ENCODE peak calls at places on chromosome 2, in ten cellular contexts. One of them, this sample, is unnamed.

GRCh38 chr2:173401716-173402326 is 47.1 kb downstream of the CDCA7 start:
- DNase-seq in HCT116: no peak
- DNase-seq in HFFc6: no peak
- DNase-seq in choroid plexus epithelial cell: peak; percentile 25
- DNase-seq in activated naive CD8-positive, alpha-beta T cell treated with anti-CD3 and anti-CD28 coated beads for 36 hours: no peak
- DNase-seq in NCI-H774: no peak
- DNase-seq in IMR-90: peak; percentile 8
- DNase-seq in fibroblast of lung: peak; percentile 19
- DNase-seq in activated T-cell treated with anti-CD3 and anti-CD28 coated beads for 24 hours: no peak
- DNase-seq in amygdala: no peak
- DNase-seq in this sample: no peak

GRCh38 chr2:144595686-144596073 is 75.8 kb upstream of the ZEB2 start:
- DNase-seq in HCT116: no peak
- DNase-seq in HFFc6: no peak
- DNase-seq in choroid plexus epithelial cell: no peak
- DNase-seq in activated naive CD8-positive, alpha-beta T cell treated with anti-CD3 and anti-CD28 coated beads for 36 hours: no peak
- DNase-seq in NCI-H774: no peak
- DNase-seq in IMR-90: no peak
- DNase-seq in fibroblast of lung: no peak
- DNase-seq in activated T-cell treated with anti-CD3 and anti-CD28 coated beads for 24 hours: no peak
- DNase-seq in amygdala: no peak
- DNase-seq in this sample: no peak

GRCh38 chr2:7286120-7286519 is 368.9 kb downstream of the RNF144A start:
- DNase-seq in HCT116: no peak
- DNase-seq in HFFc6: no peak
- DNase-seq in choroid plexus epithelial cell: no peak
- DNase-seq in activated naive CD8-positive, alpha-beta T cell treated with anti-CD3 and anti-CD28 coated beads for 36 hours: no peak
- DNase-seq in NCI-H774: no peak
- DNase-seq in IMR-90: no peak
- DNase-seq in fibroblast of lung: no peak
- DNase-seq in activated T-cell treated with anti-CD3 and anti-CD28 coated beads for 24 hours: no peak
- DNase-seq in amygdala: no peak
- DNase-seq in this sample: no peak

GRCh38 chr2:47946593-47946992 is 40.3 kb upstream of the FBXO11 start:
- DNase-seq in HCT116: no peak
- DNase-seq in HFFc6: no peak
- DNase-seq in choroid plexus epithelial cell: no peak
- DNase-seq in activated naive CD8-positive, alpha-beta T cell treated with anti-CD3 and anti-CD28 coated beads for 36 hours: no peak
- DNase-seq in NCI-H774: no peak
- DNase-seq in IMR-90: no peak
- DNase-seq in fibroblast of lung: no peak
- DNase-seq in activated T-cell treated with anti-CD3 and anti-CD28 coated beads for 24 hours: no peak
- DNase-seq in amygdala: no peak
- DNase-seq in this sample: no peak

GRCh38 chr2:131588152-131588873 is 60.6 kb downstream of the CCDC74A start:
- DNase-seq in HCT116: no peak
- DNase-seq in HFFc6: no peak
- DNase-seq in choroid plexus epithelial cell: no peak
- DNase-seq in activated naive CD8-positive, alpha-beta T cell treated with anti-CD3 and anti-CD28 coated beads for 36 hours: no peak
- DNase-seq in NCI-H774: no peak
- DNase-seq in IMR-90: no peak
- DNase-seq in fibroblast of lung: no peak
- DNase-seq in activated T-cell treated with anti-CD3 and anti-CD28 coated beads for 24 hours: no peak
- DNase-seq in amygdala: no peak
- DNase-seq in this sample: no peak

GRCh38 chr2:196967775-196968174 is 41.3 kb upstream of the PGAP1 start:
- DNase-seq in HCT116: no peak
- DNase-seq in HFFc6: no peak
- DNase-seq in choroid plexus epithelial cell: no peak
- DNase-seq in activated naive CD8-positive, alpha-beta T cell treated with anti-CD3 and anti-CD28 coated beads for 36 hours: no peak
- DNase-seq in NCI-H774: no peak
- DNase-seq in IMR-90: no peak
- DNase-seq in fibroblast of lung: no peak
- DNase-seq in activated T-cell treated with anti-CD3 and anti-CD28 coated beads for 24 hours: no peak
- DNase-seq in amygdala: no peak
- DNase-seq in this sample: no peak

GRCh38 chr2:8229546-8229986 is 452.3 kb upstream of the ID2 start:
- DNase-seq in HCT116: peak; percentile 15
- DNase-seq in HFFc6: peak; percentile 10
- DNase-seq in choroid plexus epithelial cell: peak; percentile 68
- DNase-seq in activated naive CD8-positive, alpha-beta T cell treated with anti-CD3 and anti-CD28 coated beads for 36 hours: peak; percentile 45
- DNase-seq in NCI-H774: no peak
- DNase-seq in IMR-90: peak; percentile 84
- DNase-seq in fibroblast of lung: peak; percentile 85
- DNase-seq in activated T-cell treated with anti-CD3 and anti-CD28 coated beads for 24 hours: peak; percentile 37
- DNase-seq in amygdala: no peak
- DNase-seq in this sample: peak; percentile 24

GRCh38 chr2:163469561-163469962 is 266.2 kb downstream of the FIGN start:
- DNase-seq in HCT116: no peak
- DNase-seq in HFFc6: no peak
- DNase-seq in choroid plexus epithelial cell: peak; percentile 55
- DNase-seq in activated naive CD8-positive, alpha-beta T cell treated with anti-CD3 and anti-CD28 coated beads for 36 hours: no peak
- DNase-seq in NCI-H774: no peak
- DNase-seq in IMR-90: no peak
- DNase-seq in fibroblast of lung: peak; percentile 66
- DNase-seq in activated T-cell treated with anti-CD3 and anti-CD28 coated beads for 24 hours: no peak
- DNase-seq in amygdala: no peak
- DNase-seq in this sample: no peak

GRCh38 chr2:227597993-227598392 is 700 bp upstream of the SCYGR2 start:
- DNase-seq in HCT116: peak; percentile 12
- DNase-seq in HFFc6: no peak
- DNase-seq in choroid plexus epithelial cell: peak; percentile 22
- DNase-seq in activated naive CD8-positive, alpha-beta T cell treated with anti-CD3 and anti-CD28 coated beads for 36 hours: no peak
- DNase-seq in NCI-H774: no peak
- DNase-seq in IMR-90: no peak
- DNase-seq in fibroblast of lung: peak; percentile 26
- DNase-seq in activated T-cell treated with anti-CD3 and anti-CD28 coated beads for 24 hours: no peak
- DNase-seq in amygdala: no peak
- DNase-seq in this sample: no peak

GRCh38 chr2:237177052-237177451 is 91.4 kb downstream of the COPS8 start:
- DNase-seq in HCT116: no peak
- DNase-seq in HFFc6: no peak
- DNase-seq in choroid plexus epithelial cell: no peak
- DNase-seq in activated naive CD8-positive, alpha-beta T cell treated with anti-CD3 and anti-CD28 coated beads for 36 hours: no peak
- DNase-seq in NCI-H774: no peak
- DNase-seq in IMR-90: no peak
- DNase-seq in fibroblast of lung: no peak
- DNase-seq in activated T-cell treated with anti-CD3 and anti-CD28 coated beads for 24 hours: no peak
- DNase-seq in amygdala: no peak
- DNase-seq in this sample: no peak

GRCh38 chr2:202035941-202036372 is 2.3 kb downstream of the FZD7 start:
- DNase-seq in HCT116: no peak
- DNase-seq in HFFc6: no peak
- DNase-seq in choroid plexus epithelial cell: no peak
- DNase-seq in activated naive CD8-positive, alpha-beta T cell treated with anti-CD3 and anti-CD28 coated beads for 36 hours: no peak
- DNase-seq in NCI-H774: no peak
- DNase-seq in IMR-90: peak; percentile 41
- DNase-seq in fibroblast of lung: peak; percentile 56
- DNase-seq in activated T-cell treated with anti-CD3 and anti-CD28 coated beads for 24 hours: no peak
- DNase-seq in amygdala: no peak
- DNase-seq in this sample: no peak

GRCh38 chr2:176999331-176999730 is 213.3 kb upstream of the HNRNPA3 start:
- DNase-seq in HCT116: no peak
- DNase-seq in HFFc6: no peak
- DNase-seq in choroid plexus epithelial cell: peak; percentile 14
- DNase-seq in activated naive CD8-positive, alpha-beta T cell treated with anti-CD3 and anti-CD28 coated beads for 36 hours: no peak
- DNase-seq in NCI-H774: no peak
- DNase-seq in IMR-90: peak; percentile 1
- DNase-seq in fibroblast of lung: peak; percentile 15
- DNase-seq in activated T-cell treated with anti-CD3 and anti-CD28 coated beads for 24 hours: no peak
- DNase-seq in amygdala: no peak
- DNase-seq in this sample: no peak

GRCh38 chr2:163155279-163155883 is 316.8 kb upstream of the KCNH7 start:
- DNase-seq in HCT116: peak; percentile 18
- DNase-seq in HFFc6: peak; percentile 34
- DNase-seq in choroid plexus epithelial cell: peak; percentile 63
- DNase-seq in activated naive CD8-positive, alpha-beta T cell treated with anti-CD3 and anti-CD28 coated beads for 36 hours: no peak
- DNase-seq in NCI-H774: peak; percentile 40
- DNase-seq in IMR-90: peak; percentile 35
- DNase-seq in fibroblast of lung: peak; percentile 32
- DNase-seq in activated T-cell treated with anti-CD3 and anti-CD28 coated beads for 24 hours: no peak
- DNase-seq in amygdala: no peak
- DNase-seq in this sample: no peak

GRCh38 chr2:47598476-47598875 is 184.5 kb upstream of the MSH6 start:
- DNase-seq in HCT116: no peak
- DNase-seq in HFFc6: no peak
- DNase-seq in choroid plexus epithelial cell: no peak
- DNase-seq in activated naive CD8-positive, alpha-beta T cell treated with anti-CD3 and anti-CD28 coated beads for 36 hours: no peak
- DNase-seq in NCI-H774: no peak
- DNase-seq in IMR-90: no peak
- DNase-seq in fibroblast of lung: no peak
- DNase-seq in activated T-cell treated with anti-CD3 and anti-CD28 coated beads for 24 hours: no peak
- DNase-seq in amygdala: no peak
- DNase-seq in this sample: no peak

GRCh38 chr2:127700527-127701192 is 637 bp upstream of the SFT2D3 start:
- DNase-seq in HCT116: peak; percentile 95
- DNase-seq in HFFc6: no peak
- DNase-seq in choroid plexus epithelial cell: no peak
- DNase-seq in activated naive CD8-positive, alpha-beta T cell treated with anti-CD3 and anti-CD28 coated beads for 36 hours: no peak
- DNase-seq in NCI-H774: peak; percentile 32
- DNase-seq in IMR-90: no peak
- DNase-seq in fibroblast of lung: no peak
- DNase-seq in activated T-cell treated with anti-CD3 and anti-CD28 coated beads for 24 hours: no peak
- DNase-seq in amygdala: no peak
- DNase-seq in this sample: no peak

GRCh38 chr2:216139884-216140283 is 30.7 kb downstream of the XRCC5 start:
- DNase-seq in HCT116: peak; percentile 21
- DNase-seq in HFFc6: no peak
- DNase-seq in choroid plexus epithelial cell: peak; percentile 42
- DNase-seq in activated naive CD8-positive, alpha-beta T cell treated with anti-CD3 and anti-CD28 coated beads for 36 hours: no peak
- DNase-seq in NCI-H774: no peak
- DNase-seq in IMR-90: no peak
- DNase-seq in fibroblast of lung: no peak
- DNase-seq in activated T-cell treated with anti-CD3 and anti-CD28 coated beads for 24 hours: no peak
- DNase-seq in amygdala: no peak
- DNase-seq in this sample: peak; percentile 37

GRCh38 chr2:48413676-48414075 is 116.3 kb upstream of the STON1 start:
- DNase-seq in HCT116: no peak
- DNase-seq in HFFc6: no peak
- DNase-seq in choroid plexus epithelial cell: no peak
- DNase-seq in activated naive CD8-positive, alpha-beta T cell treated with anti-CD3 and anti-CD28 coated beads for 36 hours: no peak
- DNase-seq in NCI-H774: no peak
- DNase-seq in IMR-90: no peak
- DNase-seq in fibroblast of lung: no peak
- DNase-seq in activated T-cell treated with anti-CD3 and anti-CD28 coated beads for 24 hours: no peak
- DNase-seq in amygdala: no peak
- DNase-seq in this sample: no peak

GRCh38 chr2:15579641-15580040 is 12.0 kb upstream of the DDX1 start:
- DNase-seq in HCT116: no peak
- DNase-seq in HFFc6: peak; percentile 13
- DNase-seq in choroid plexus epithelial cell: no peak
- DNase-seq in activated naive CD8-positive, alpha-beta T cell treated with anti-CD3 and anti-CD28 coated beads for 36 hours: no peak
- DNase-seq in NCI-H774: no peak
- DNase-seq in IMR-90: peak; percentile 17
- DNase-seq in fibroblast of lung: peak; percentile 83
- DNase-seq in activated T-cell treated with anti-CD3 and anti-CD28 coated beads for 24 hours: no peak
- DNase-seq in amygdala: no peak
- DNase-seq in this sample: no peak

GRCh38 chr2:99166218-99166617 is 11.5 kb downstream of the LIPT1 start:
- DNase-seq in HCT116: no peak
- DNase-seq in HFFc6: no peak
- DNase-seq in choroid plexus epithelial cell: no peak
- DNase-seq in activated naive CD8-positive, alpha-beta T cell treated with anti-CD3 and anti-CD28 coated beads for 36 hours: no peak
- DNase-seq in NCI-H774: no peak
- DNase-seq in IMR-90: no peak
- DNase-seq in fibroblast of lung: no peak
- DNase-seq in activated T-cell treated with anti-CD3 and anti-CD28 coated beads for 24 hours: no peak
- DNase-seq in amygdala: no peak
- DNase-seq in this sample: no peak

GRCh38 chr2:127569274-127570065 is 34.0 kb downstream of the MYO7B start:
- DNase-seq in HCT116: no peak
- DNase-seq in HFFc6: peak; percentile 64
- DNase-seq in choroid plexus epithelial cell: peak; percentile 53
- DNase-seq in activated naive CD8-positive, alpha-beta T cell treated with anti-CD3 and anti-CD28 coated beads for 36 hours: no peak
- DNase-seq in NCI-H774: no peak
- DNase-seq in IMR-90: peak; percentile 76
- DNase-seq in fibroblast of lung: peak; percentile 83
- DNase-seq in activated T-cell treated with anti-CD3 and anti-CD28 coated beads for 24 hours: no peak
- DNase-seq in amygdala: no peak
- DNase-seq in this sample: no peak

GRCh38 chr2:190469770-190470169 is 61.6 kb downstream of the MFSD6 start:
- DNase-seq in HCT116: peak; percentile 56
- DNase-seq in HFFc6: peak; percentile 50
- DNase-seq in choroid plexus epithelial cell: peak; percentile 86
- DNase-seq in activated naive CD8-positive, alpha-beta T cell treated with anti-CD3 and anti-CD28 coated beads for 36 hours: no peak
- DNase-seq in NCI-H774: peak; percentile 86
- DNase-seq in IMR-90: peak; percentile 55
- DNase-seq in fibroblast of lung: peak; percentile 74
- DNase-seq in activated T-cell treated with anti-CD3 and anti-CD28 coated beads for 24 hours: no peak
- DNase-seq in amygdala: no peak
- DNase-seq in this sample: peak; percentile 67

GRCh38 chr2:32946314-32947075 is at the start of gene LTBP1:
- DNase-seq in HCT116: peak; percentile 45
- DNase-seq in HFFc6: peak; percentile 58
- DNase-seq in choroid plexus epithelial cell: peak; percentile 70
- DNase-seq in activated naive CD8-positive, alpha-beta T cell treated with anti-CD3 and anti-CD28 coated beads for 36 hours: peak; percentile 61
- DNase-seq in NCI-H774: no peak
- DNase-seq in IMR-90: peak; percentile 76
- DNase-seq in fibroblast of lung: peak; percentile 80
- DNase-seq in activated T-cell treated with anti-CD3 and anti-CD28 coated beads for 24 hours: peak; percentile 39
- DNase-seq in amygdala: peak; percentile 33
- DNase-seq in this sample: peak; percentile 76

GRCh38 chr2:237564526-237565131 is 1.7 kb upstream of the PRLH start:
- DNase-seq in HCT116: no peak
- DNase-seq in HFFc6: no peak
- DNase-seq in choroid plexus epithelial cell: no peak
- DNase-seq in activated naive CD8-positive, alpha-beta T cell treated with anti-CD3 and anti-CD28 coated beads for 36 hours: no peak
- DNase-seq in NCI-H774: no peak
- DNase-seq in IMR-90: no peak
- DNase-seq in fibroblast of lung: no peak
- DNase-seq in activated T-cell treated with anti-CD3 and anti-CD28 coated beads for 24 hours: no peak
- DNase-seq in amygdala: no peak
- DNase-seq in this sample: no peak

GRCh38 chr2:230976671-230977171 is 19.2 kb upstream of the SPATA3 start:
- DNase-seq in HCT116: no peak
- DNase-seq in HFFc6: no peak
- DNase-seq in choroid plexus epithelial cell: no peak
- DNase-seq in activated naive CD8-positive, alpha-beta T cell treated with anti-CD3 and anti-CD28 coated beads for 36 hours: no peak
- DNase-seq in NCI-H774: no peak
- DNase-seq in IMR-90: no peak
- DNase-seq in fibroblast of lung: no peak
- DNase-seq in activated T-cell treated with anti-CD3 and anti-CD28 coated beads for 24 hours: no peak
- DNase-seq in amygdala: no peak
- DNase-seq in this sample: no peak